ENCODE peak calls at places on chromosomes 5 and 9, in ten cellular contexts. D, Y, U, L, S, N, B, I, Z and X are unnamed samples.

GRCh38 chr5:39639618-39640078 is 214.9 kb upstream of the DAB2 start:
- DNase-seq in I (no peak), Z (no peak), N (no peak), D (no peak), B (no peak), L (no peak), U (no peak), S (no peak), Y (peak), X (no peak)

GRCh38 chr9:128271112-128271511 is 4.7 kb downstream of the GOLGA2 start:
- DNase-seq in B (no peak), N (no peak), U (no peak), Z (no peak), Y (no peak), S (no peak), I (no peak), D (no peak), L (no peak), X (no peak)

GRCh38 chr5:106397700-106398099 is 1273.0 kb downstream of the EFNA5 start:
- DNase-seq in I (peak), Z (no peak), L (no peak), U (no peak), N (no peak), D (no peak), B (no peak), S (no peak), Y (peak), X (no peak)

GRCh38 chr5:86878250-86878649 is 260.5 kb downstream of the COX7C start:
- DNase-seq in Z (no peak), B (no peak), L (no peak), Y (no peak), N (no peak), S (no peak), I (no peak), U (no peak), D (no peak), X (no peak)

GRCh38 chr5:78615697-78616096 is 32.9 kb downstream of the LHFPL2 start:
- DNase-seq in Y (no peak), B (no peak), N (no peak), D (no peak), S (no peak), L (no peak), I (no peak), U (no peak), Z (no peak), X (no peak)

GRCh38 chr9:105333811-105334210 is 89.4 kb downstream of the SLC44A1 start:
- DNase-seq in I (no peak), L (no peak), D (no peak), S (no peak), B (no peak), U (no peak), Y (no peak), N (no peak), Z (no peak), X (no peak)

GRCh38 chr9:24071736-24072135 is 245.7 kb upstream of the ELAVL2 start:
- DNase-seq in S (no peak), Y (no peak), U (no peak), L (no peak), Z (no peak), D (no peak), B (no peak), N (no peak), I (no peak), X (no peak)

GRCh38 chr5:89343666-89344065 is 460.7 kb upstream of the MEF2C start:
- DNase-seq in N (peak), U (no peak), I (no peak), S (no peak), D (no peak), Z (no peak), L (no peak), B (no peak), Y (peak), X (no peak)

GRCh38 chr5:143086851-143087637 is 316.4 kb downstream of the NR3C1 start:
- DNase-seq in D (no peak), L (peak), I (peak), S (no peak), N (no peak), Y (peak), B (no peak), Z (peak), U (no peak), X (no peak)

GRCh38 chr9:4262735-4263141 is 37.1 kb downstream of the GLIS3 start:
- DNase-seq in U (no peak), D (no peak), S (no peak), L (no peak), I (peak), N (no peak), B (no peak), Y (peak), Z (peak), X (no peak)

GRCh38 chr5:109907751-109908150 is 218.0 kb downstream of the MAN2A1 start:
- DNase-seq in D (no peak), N (no peak), S (no peak), U (no peak), L (no peak), B (no peak), Z (no peak), Y (peak), I (peak), X (no peak)

GRCh38 chr5:58199087-58199486 is 260.8 kb downstream of the PLK2 start:
- DNase-seq in Y (no peak), Z (no peak), S (no peak), N (no peak), U (no peak), D (no peak), B (no peak), I (no peak), L (no peak), X (no peak)

GRCh38 chr5:39157679-39158078 is 61.7 kb downstream of the FYB1 start:
- DNase-seq in Y (no peak), Z (no peak), B (no peak), U (no peak), I (no peak), L (no peak), N (no peak), D (no peak), S (no peak), X (no peak)

GRCh38 chr9:72509635-72510034 is 11.8 kb upstream of the TMC1 start:
- DNase-seq in B (no peak), L (no peak), Y (peak), D (no peak), U (no peak), N (no peak), S (no peak), I (no peak), Z (no peak), X (no peak)

GRCh38 chr5:131641494-131641893 is 6.5 kb upstream of the RAPGEF6 start:
- DNase-seq in Y (no peak), I (no peak), N (no peak), S (no peak), Z (no peak), B (no peak), D (no peak), L (no peak), U (no peak), X (no peak)

GRCh38 chr9:95720496-95720895 is 155.0 kb upstream of the ERCC6L2 start:
- DNase-seq in I (no peak), N (no peak), S (no peak), L (no peak), U (no peak), D (no peak), B (no peak), Z (no peak), Y (no peak), X (no peak)

GRCh38 chr9:127351182-127352166 is 45.5 kb upstream of the SLC2A8 start:
- DNase-seq in L (no peak), B (no peak), S (no peak), U (no peak), N (no peak), Y (no peak), D (no peak), Z (no peak), I (no peak), X (no peak)

GRCh38 chr5:148179234-148179824 is 11.0 kb downstream of the SPINK14 start:
- DNase-seq in N (no peak), Y (peak), Z (peak), I (peak), L (peak), U (peak), B (no peak), S (no peak), D (no peak), X (no peak)

GRCh38 chr5:77971965-77972544 is 195.9 kb upstream of the TBCA start:
- DNase-seq in D (no peak), I (no peak), L (no peak), U (no peak), Z (no peak), N (no peak), B (no peak), Y (no peak), S (no peak), X (no peak)

GRCh38 chr9:97321251-97321650 is 13.8 kb downstream of the CCDC180 start:
- DNase-seq in Y (no peak), S (no peak), I (no peak), Z (no peak), B (no peak), L (no peak), U (no peak), N (no peak), D (no peak), X (no peak)

GRCh38 chr5:45385321-45386058 is 310.7 kb downstream of the HCN1 start:
- DNase-seq in Y (peak), I (no peak), N (no peak), L (no peak), S (no peak), B (no peak), Z (no peak), D (no peak), U (no peak), X (no peak)

GRCh38 chr5:38789134-38789533 is 56.7 kb upstream of the OSMR start:
- DNase-seq in Y (peak), Z (no peak), B (no peak), U (no peak), N (no peak), I (no peak), S (no peak), D (no peak), L (no peak), X (no peak)

GRCh38 chr9:2354856-2355255 is 266.7 kb upstream of the VLDLR start:
- DNase-seq in B (no peak), D (no peak), N (no peak), Y (no peak), I (no peak), Z (no peak), U (no peak), S (no peak), L (no peak), X (no peak)

GRCh38 chr5:102670224-102670836 is 84.8 kb upstream of the PAM start:
- DNase-seq in D (no peak), U (no peak), I (no peak), S (no peak), Z (peak), N (no peak), Y (no peak), L (peak), B (no peak), X (no peak)

GRCh38 chr5:84384604-84385575 is at the start of gene EDIL3:
- DNase-seq in B (peak), I (no peak), U (no peak), N (peak), S (peak), Z (peak), Y (peak), L (peak), D (peak), X (no peak)

GRCh38 chr5:9151671-9152427 is 394.0 kb downstream of the SEMA5A start:
- DNase-seq in D (no peak), Y (no peak), N (no peak), S (no peak), I (no peak), U (no peak), Z (no peak), L (no peak), B (no peak), X (no peak)

GRCh38 chr5:107524111-107524510 is 146.6 kb downstream of the EFNA5 start:
- DNase-seq in U (no peak), Y (no peak), S (no peak), I (no peak), Z (no peak), L (no peak), N (no peak), B (no peak), D (no peak), X (no peak)

DNA sequence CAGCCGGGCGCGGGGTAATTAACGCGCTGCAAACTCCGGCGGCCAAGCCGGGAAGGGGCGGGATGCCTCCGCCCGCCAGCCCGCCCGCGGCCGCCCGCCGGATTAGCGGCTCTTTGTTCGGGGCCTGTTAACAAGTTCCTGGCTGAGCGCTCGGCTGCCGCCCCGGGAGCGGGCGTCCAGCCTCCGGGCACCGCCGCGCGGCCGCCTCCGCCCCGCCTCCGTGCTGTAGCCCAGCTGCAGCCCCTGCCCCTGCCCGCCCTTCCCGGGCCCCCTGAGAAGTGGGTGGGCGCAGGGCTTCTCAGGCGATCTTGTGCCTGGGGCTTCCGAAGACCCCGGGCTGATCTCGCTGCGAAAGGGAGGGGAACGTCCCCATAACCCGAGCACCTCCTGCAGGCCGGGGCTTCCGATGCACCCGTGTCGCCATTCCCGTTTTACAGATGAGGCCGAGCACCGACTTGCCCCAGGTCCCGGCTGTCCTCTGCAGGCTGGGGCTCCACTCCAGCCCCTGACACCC is 7.6 kb downstream of the UNC5A start:
- DNase-seq in D (no peak), Z (peak), B (no peak), Y (no peak), S (no peak), I (no peak), N (no peak), L (peak), U (no peak), X (no peak)
- TF ChIP-seq CTCF in D (no peak), Z (peak), B (no peak), Y (peak), S (peak), I (peak), N (no peak), L (peak), U (no peak), X (peak)

DNA sequence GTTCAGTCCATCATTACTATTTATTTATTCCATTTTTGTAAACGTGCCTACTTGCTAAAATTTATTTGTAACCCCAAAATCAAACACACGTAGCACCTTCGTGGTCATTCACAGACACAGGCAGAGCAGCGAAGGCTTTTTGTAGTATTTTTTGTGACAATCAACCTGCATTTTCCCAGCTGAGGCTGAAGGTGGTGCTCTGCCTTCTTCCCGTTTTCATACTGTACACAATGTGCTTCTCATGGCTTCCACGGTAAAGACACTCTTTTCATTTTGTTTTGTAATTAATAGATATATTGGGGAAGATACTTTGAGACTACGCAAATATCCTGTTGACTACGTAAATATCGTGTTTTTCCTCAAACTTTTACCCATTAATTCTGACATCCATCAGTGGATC is 19.4 kb downstream of the DAP start:
- DNase-seq in N (no peak), Z (no peak), L (no peak), B (no peak), D (no peak), U (no peak), Y (no peak), I (no peak), S (no peak), X (no peak)
- TF ChIP-seq CTCF in N (no peak), Z (peak), L (no peak), B (no peak), D (no peak), U (no peak), Y (peak), I (no peak), S (no peak), X (no peak)

GRCh38 chr5:92687793-92688467 is 893.1 kb downstream of the NR2F1-AS1 start:
- DNase-seq in U (no peak), D (no peak), Y (peak), B (no peak), L (peak), I (peak), Z (peak), N (no peak), S (no peak), X (no peak)
- TF ChIP-seq CTCF in U (no peak), D (no peak), Y (peak), B (peak), L (peak), I (peak), Z (peak), N (no peak), S (peak), X (no peak)

GRCh38 chr5:141434006-141434405 is 3.7 kb downstream of the PCDHGA12 start:
- DNase-seq in U (no peak), S (no peak), I (no peak), B (no peak), Z (no peak), D (no peak), Y (no peak), L (no peak), N (no peak), X (no peak)

GRCh38 chr5:141427783-141428426 is 2.4 kb upstream of the PCDHGA12 start:
- DNase-seq in L (no peak), Y (no peak), D (no peak), S (no peak), B (no peak), Z (peak), N (no peak), U (no peak), I (no peak), X (no peak)

GRCh38 chr5:141431286-141431685 is 979 bp downstream of the PCDHGA12 start:
- DNase-seq in L (no peak), Y (peak), Z (no peak), N (no peak), S (no peak), B (no peak), D (no peak), U (no peak), I (no peak), X (no peak)

DNA sequence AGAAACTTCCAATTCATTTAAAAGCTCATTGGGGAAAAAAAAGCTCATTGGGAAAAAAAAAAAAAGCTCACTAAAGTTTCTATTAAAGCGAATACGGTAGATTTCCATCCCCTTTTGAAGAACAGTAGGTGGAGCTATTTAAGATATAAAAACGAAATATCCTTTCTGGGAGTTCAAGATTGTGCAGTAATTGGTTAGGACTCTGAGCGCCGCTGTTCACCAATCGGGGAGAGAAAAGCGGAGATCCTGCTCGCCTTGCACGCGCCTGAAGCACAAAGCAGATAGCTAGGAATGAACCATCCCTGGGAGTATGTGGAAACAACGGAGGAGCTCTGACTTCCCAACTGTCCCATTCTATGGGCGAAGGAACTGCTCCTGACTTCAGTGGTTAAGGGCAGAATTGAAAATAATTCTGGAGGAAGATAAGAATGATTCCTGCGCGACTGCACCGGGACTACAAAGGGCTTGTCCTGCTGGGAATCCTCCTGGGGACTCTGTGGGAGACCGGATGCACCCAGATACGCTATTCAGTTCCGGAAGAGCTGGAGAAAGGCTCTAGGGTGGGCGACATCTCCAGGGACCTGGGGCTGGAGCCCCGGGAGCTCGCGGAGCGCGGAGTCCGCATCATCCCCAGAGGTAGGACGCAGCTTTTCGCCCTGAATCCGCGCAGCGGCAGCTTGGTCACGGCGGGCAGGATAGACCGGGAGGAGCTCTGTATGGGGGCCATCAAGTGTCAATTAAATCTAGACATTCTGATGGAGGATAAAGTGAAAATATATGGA is at the start of gene PCDHGA12:
- DNase-seq in L (no peak), U (no peak), D (no peak), Z (peak), S (no peak), Y (peak), I (peak), B (no peak), N (no peak), X (no peak)
- TF ChIP-seq CTCF in L (peak), U (no peak), D (peak), Z (peak), S (no peak), Y (peak), I (peak), B (peak), N (no peak), X (peak)

DNA sequence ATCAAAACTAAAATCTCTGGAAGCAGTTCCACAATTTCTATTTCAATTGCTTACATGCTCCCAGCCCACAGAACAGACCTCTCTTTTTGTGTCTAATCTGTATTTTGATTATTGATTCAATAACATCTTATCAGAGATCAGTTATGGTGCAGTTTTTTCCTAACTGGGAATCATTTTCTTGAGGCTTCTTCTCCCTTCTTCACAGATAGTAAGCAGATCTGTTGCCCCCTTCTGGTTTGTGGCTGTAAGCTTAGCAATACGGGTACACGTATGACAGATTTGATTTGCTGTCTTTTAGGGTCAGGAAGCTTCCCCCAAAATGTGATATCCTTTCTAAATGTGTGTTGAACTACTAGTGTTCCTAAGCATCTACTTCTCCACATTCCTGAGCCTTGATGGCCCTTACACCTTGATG is 39.4 kb downstream of the MRPS27 start:
- DNase-seq in L (peak), S (no peak), U (no peak), Z (peak), Y (peak), D (no peak), B (no peak), N (no peak), I (no peak), X (no peak)
- TF ChIP-seq CTCF in L (peak), S (peak), U (no peak), Z (peak), Y (peak), D (peak), B (peak), N (peak), I (peak), X (peak)